ENCODE peak calls at places on chromosomes 1 and 21, in seven cellular contexts. A, M, E, H, Z, J and P are unnamed samples.

GRCh38 chr1:6220236-6220635 is 14.3 kb downstream of the RNF207 start:
- DNase-seq in A (peak; percentile 30), M (no peak), E (no peak), H (no peak), Z (no peak), J (no peak), P (peak; percentile 20)

GRCh38 chr21:34845521-34846213 is 176.9 kb downstream of the CLIC6 start:
- DNase-seq in A (peak; percentile 54), M (no peak), E (no peak), H (peak; percentile 41), Z (peak; percentile 95), J (no peak), P (peak; percentile 88)

GRCh38 chr1:27408151-27408550 is 15.7 kb downstream of the GPR3 start:
- DNase-seq in A (no peak), M (no peak), E (no peak), H (no peak), Z (peak; percentile 66), J (no peak), P (peak; percentile 70)

GRCh38 chr1:63984257-63984626 is 210.4 kb downstream of the ROR1 start:
- DNase-seq in A (no peak), M (no peak), E (no peak), H (no peak), Z (peak; percentile 79), J (no peak), P (peak; percentile 54)

GRCh38 chr1:174414205-174414604 is 33.6 kb upstream of the GPR52 start:
- DNase-seq in A (no peak), M (no peak), E (no peak), H (no peak), Z (no peak), J (no peak), P (no peak)

GRCh38 chr1:20449736-20450311 is 36.2 kb downstream of the CAMK2N1 start:
- DNase-seq in A (peak; percentile 86), M (no peak), E (no peak), H (no peak), Z (no peak), J (no peak), P (peak; percentile 97)

GRCh38 chr1:13890766-13891165 is 190.8 kb downstream of the PRDM2 start:
- DNase-seq in A (no peak), M (no peak), E (no peak), H (no peak), Z (no peak), J (no peak), P (no peak)

GRCh38 chr1:244429818-244430217 is 21.9 kb downstream of the ADSS2 start:
- DNase-seq in A (no peak), M (no peak), E (no peak), H (no peak), Z (no peak), J (no peak), P (no peak)

GRCh38 chr1:117683571-117684285 is 77.9 kb downstream of the TENT5C start:
- DNase-seq in A (no peak), M (no peak), E (no peak), H (no peak), Z (peak; percentile 40), J (no peak), P (peak; percentile 11)

GRCh38 chr21:43585924-43586411 is 73.3 kb downstream of the HSF2BP start:
- DNase-seq in A (peak; percentile 97), M (no peak), E (no peak), H (no peak), Z (peak; percentile 99), J (peak; percentile 49), P (peak; percentile 99)

GRCh38 chr1:28437260-28437923 is 67.9 kb downstream of the PHACTR4 start:
- DNase-seq in A (peak; percentile 78), M (no peak), E (no peak), H (no peak), Z (peak; percentile 79), J (no peak), P (peak; percentile 82)

GRCh38 chr1:111603979-111604378 is 15.6 kb upstream of the RAP1A start:
- DNase-seq in A (no peak), M (peak; percentile 16), E (peak; percentile 64), H (peak; percentile 49), Z (no peak), J (no peak), P (no peak)

GRCh38 chr1:20100632-20101355 is 18.5 kb downstream of the PLA2G2D start:
- DNase-seq in A (peak; percentile 18), M (no peak), E (no peak), H (peak; percentile 47), Z (peak; percentile 46), J (peak; percentile 21), P (peak; percentile 72)

GRCh38 chr1:2174348-2175054 is 20.1 kb downstream of the FAAP20 start:
- DNase-seq in A (peak; percentile 40), M (no peak), E (no peak), H (peak; percentile 69), Z (peak; percentile 64), J (peak; percentile 73), P (peak; percentile 58)

GRCh38 chr21:42010507-42011493 is 640 bp upstream of the ZBTB21 start:
- DNase-seq in A (no peak), M (no peak), E (peak; percentile 18), H (peak; percentile 73), Z (peak; percentile 8), J (peak; percentile 29), P (no peak)
- TF ChIP-seq CTCF in A (no peak), M (no peak), E (no peak), H (no peak), Z (peak; percentile 3), J (peak; percentile 33), P (no peak)

GRCh38 chr1:67460648-67461500 is 30.7 kb upstream of the SERBP1 start:
- DNase-seq in A (no peak), M (no peak), E (no peak), H (no peak), Z (no peak), J (no peak), P (peak; percentile 20)

GRCh38 chr1:67463298-67463960 is 33.2 kb upstream of the SERBP1 start:
- DNase-seq in A (no peak), M (no peak), E (no peak), H (no peak), Z (peak; percentile 19), J (no peak), P (no peak)

GRCh38 chr1:67457247-67457646 is 27.0 kb upstream of the SERBP1 start:
- DNase-seq in A (no peak), M (no peak), E (no peak), H (no peak), Z (no peak), J (no peak), P (no peak)

GRCh38 chr1:67459068-67459467 is 28.9 kb upstream of the SERBP1 start:
- DNase-seq in A (no peak), M (no peak), E (no peak), H (no peak), Z (no peak), J (no peak), P (no peak)

GRCh38 chr1:67458663-67459062 is 28.5 kb upstream of the SERBP1 start:
- DNase-seq in A (no peak), M (no peak), E (no peak), H (no peak), Z (no peak), J (no peak), P (no peak)
- H3K4me3 ChIP-seq in A (no peak overlapping the region), M (no peak overlapping the region), E (no peak overlapping the region), H (no peak overlapping the region), Z (no peak overlapping the region), J (no peak overlapping the region), P (no peak overlapping the region)

DNA sequence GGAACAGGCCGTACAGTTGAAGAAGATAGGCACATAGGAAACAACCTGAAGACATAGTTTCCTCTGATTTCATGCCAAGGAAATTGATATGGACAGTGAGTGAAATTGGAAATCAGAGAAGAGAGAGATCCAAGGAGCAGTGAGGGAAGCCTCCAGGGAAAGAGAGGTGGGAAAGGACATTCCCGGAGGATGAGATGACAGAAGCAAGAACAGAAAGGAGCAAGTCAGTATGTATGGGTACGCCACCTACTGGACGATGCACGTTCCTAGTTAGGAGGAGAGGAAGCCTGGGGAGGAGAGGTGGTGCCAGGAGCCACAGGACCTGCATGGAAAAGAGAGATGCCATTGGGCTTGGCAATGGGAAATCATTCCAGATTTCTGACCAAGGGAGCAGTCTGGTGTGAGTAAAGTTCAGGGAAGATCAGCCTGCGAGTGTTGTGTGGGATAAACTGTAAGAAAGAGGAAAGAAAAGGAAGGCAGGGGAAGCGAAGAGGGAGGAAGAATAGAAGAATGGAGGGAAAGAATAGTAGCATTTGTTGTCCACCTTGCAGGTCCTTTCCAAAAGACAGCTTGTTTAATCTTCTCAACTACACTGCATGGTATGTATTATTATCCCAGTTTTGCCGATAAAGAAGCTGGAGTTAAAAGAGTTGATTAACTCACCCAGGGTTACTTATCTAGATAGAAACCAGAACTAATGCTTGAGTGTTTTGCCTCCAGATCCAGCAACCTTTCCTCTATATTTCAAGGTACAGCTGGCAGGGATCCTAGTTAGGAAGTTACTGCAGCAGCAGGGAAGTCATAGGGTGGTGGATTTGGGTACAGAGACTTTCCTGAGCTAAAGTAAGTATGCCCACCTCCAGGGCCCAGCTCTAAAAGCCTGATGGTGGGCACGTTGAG is 27.4 kb downstream of the C1orf116 start:
- DNase-seq in A (peak; percentile 62), M (no peak), E (peak; percentile 9), H (no peak), Z (peak; percentile 61), J (no peak), P (peak; percentile 77)
- TF ChIP-seq CTCF in A (peak; percentile 76), M (peak; percentile 67), E (peak; percentile 63), H (peak; percentile 57), Z (peak; percentile 81), J (no peak), P (peak; percentile 86)

GRCh38 chr1:99705385-99705784 is 59.5 kb downstream of the PALMD start:
- DNase-seq in A (no peak), M (no peak), E (no peak), H (no peak), Z (no peak), J (no peak), P (no peak)

GRCh38 chr1:99707535-99708142 is 58.8 kb downstream of the FRRS1 start:
- DNase-seq in A (peak; percentile 31), M (no peak), E (peak; percentile 18), H (peak; percentile 49), Z (peak; percentile 70), J (peak; percentile 54), P (peak; percentile 66)

GRCh38 chr1:99700020-99700419 is 54.1 kb downstream of the PALMD start:
- DNase-seq in A (no peak), M (no peak), E (no peak), H (no peak), Z (no peak), J (no peak), P (no peak)

GRCh38 chr1:99702221-99702620 is 56.3 kb downstream of the PALMD start:
- DNase-seq in A (no peak), M (no peak), E (no peak), H (no peak), Z (no peak), J (no peak), P (no peak)

DNA sequence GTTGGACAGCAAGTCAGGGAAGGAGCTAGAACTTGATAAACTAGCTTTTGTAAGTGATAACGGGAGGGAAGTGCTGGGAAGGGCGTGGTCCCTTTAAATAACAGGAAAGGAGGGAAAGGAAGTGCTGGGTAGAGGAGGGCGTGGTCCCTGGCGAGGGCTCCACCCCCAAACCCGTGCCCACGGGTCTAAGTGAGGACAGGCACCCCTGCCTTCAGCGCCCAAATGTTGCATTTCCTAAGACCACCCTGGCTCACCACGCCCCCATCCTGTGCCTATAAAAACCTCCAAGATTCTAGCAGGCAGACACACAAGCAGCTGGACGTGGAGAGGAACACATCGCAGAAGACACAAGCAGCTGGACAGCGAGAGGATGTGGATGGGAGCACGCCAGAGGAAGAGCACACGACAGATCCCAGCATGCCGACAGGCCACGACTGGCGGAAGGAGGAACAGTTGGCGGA is 58.5 kb downstream of the PALMD start:
- DNase-seq in A (no peak), M (no peak), E (no peak), H (no peak), Z (no peak), J (no peak), P (no peak)
- H3K4me3 ChIP-seq in A (no peak overlapping the region), M (no peak overlapping the region), E (no peak overlapping the region), H (no peak overlapping the region), Z (no peak overlapping the region), J (no peak overlapping the region), P (no peak overlapping the region)